ENCODE peak calls at places on chromosome 22, in nine cellular contexts. One of them, this sample, is unnamed.

GRCh38 chr22:45268958-45269844 is 15.5 kb upstream of the UPK3A start:
- DNase-seq in lower leg skin: peak; percentile 97
- DNase-seq in dorsolateral prefrontal cortex: peak; percentile 72
- DNase-seq in endodermal cell: peak; percentile 96
- DNase-seq in fibroblast of mammary gland: peak; percentile 52
- DNase-seq in heart left ventricle: peak; percentile 85
- DNase-seq in CD8-positive, alpha-beta T cell: peak; percentile 97
- DNase-seq in uterus: peak; percentile 83
- DNase-seq in thoracic aorta: no peak
- DNase-seq in this sample: peak; percentile 84

GRCh38 chr22:27405672-27406388 is 395.7 kb downstream of the MN1 start:
- DNase-seq in lower leg skin: no peak
- DNase-seq in dorsolateral prefrontal cortex: peak; percentile 18
- DNase-seq in endodermal cell: peak; percentile 93
- DNase-seq in fibroblast of mammary gland: peak; percentile 50
- DNase-seq in heart left ventricle: peak; percentile 47
- DNase-seq in CD8-positive, alpha-beta T cell: no peak
- DNase-seq in uterus: no peak
- DNase-seq in thoracic aorta: no peak
- DNase-seq in this sample: peak; percentile 53

GRCh38 chr22:23144432-23144831 is 845 bp upstream of the RAB36 start:
- DNase-seq in lower leg skin: no peak
- DNase-seq in dorsolateral prefrontal cortex: no peak
- DNase-seq in endodermal cell: no peak
- DNase-seq in fibroblast of mammary gland: no peak
- DNase-seq in heart left ventricle: no peak
- DNase-seq in CD8-positive, alpha-beta T cell: no peak
- DNase-seq in uterus: no peak
- DNase-seq in thoracic aorta: no peak
- DNase-seq in this sample: no peak

GRCh38 chr22:17777005-17777716 is 2.9 kb upstream of the BID start:
- DNase-seq in lower leg skin: no peak
- DNase-seq in dorsolateral prefrontal cortex: no peak
- DNase-seq in endodermal cell: no peak
- DNase-seq in fibroblast of mammary gland: no peak
- DNase-seq in heart left ventricle: peak; percentile 44
- DNase-seq in CD8-positive, alpha-beta T cell: peak; percentile 72
- DNase-seq in uterus: no peak
- DNase-seq in thoracic aorta: no peak
- DNase-seq in this sample: no peak

GRCh38 chr22:23219787-23220484 is 39.6 kb downstream of the BCR start:
- DNase-seq in lower leg skin: no peak
- DNase-seq in dorsolateral prefrontal cortex: no peak
- DNase-seq in endodermal cell: peak; percentile 82
- DNase-seq in fibroblast of mammary gland: peak; percentile 51
- DNase-seq in heart left ventricle: no peak
- DNase-seq in CD8-positive, alpha-beta T cell: peak; percentile 56
- DNase-seq in uterus: no peak
- DNase-seq in thoracic aorta: no peak
- DNase-seq in this sample: no peak

GRCh38 chr22:22925795-22926358 is 38.3 kb downstream of the IGLL5 start:
- DNase-seq in lower leg skin: no peak
- DNase-seq in dorsolateral prefrontal cortex: no peak
- DNase-seq in endodermal cell: no peak
- DNase-seq in fibroblast of mammary gland: no peak
- DNase-seq in heart left ventricle: no peak
- DNase-seq in CD8-positive, alpha-beta T cell: no peak
- DNase-seq in uterus: no peak
- DNase-seq in thoracic aorta: no peak
- DNase-seq in this sample: no peak

GRCh38 chr22:44365196-44365802 is 52.5 kb upstream of the SHISAL1 start:
- DNase-seq in lower leg skin: peak; percentile 73
- DNase-seq in dorsolateral prefrontal cortex: no peak
- DNase-seq in endodermal cell: peak; percentile 45
- DNase-seq in fibroblast of mammary gland: no peak
- DNase-seq in heart left ventricle: no peak
- DNase-seq in CD8-positive, alpha-beta T cell: no peak
- DNase-seq in uterus: peak; percentile 12
- DNase-seq in thoracic aorta: no peak
- DNase-seq in this sample: no peak

GRCh38 chr22:45418770-45419138 is 5.3 kb downstream of the RIBC2 start:
- DNase-seq in lower leg skin: peak; percentile 60
- DNase-seq in dorsolateral prefrontal cortex: no peak
- DNase-seq in endodermal cell: no peak
- DNase-seq in fibroblast of mammary gland: no peak
- DNase-seq in heart left ventricle: no peak
- DNase-seq in CD8-positive, alpha-beta T cell: no peak
- DNase-seq in uterus: no peak
- DNase-seq in thoracic aorta: no peak
- DNase-seq in this sample: no peak

GRCh38 chr22:19722175-19722914 is 994 bp upstream of the GP1BB start:
- DNase-seq in lower leg skin: no peak
- DNase-seq in dorsolateral prefrontal cortex: no peak
- DNase-seq in endodermal cell: peak; percentile 69
- DNase-seq in fibroblast of mammary gland: no peak
- DNase-seq in heart left ventricle: peak; percentile 62
- DNase-seq in CD8-positive, alpha-beta T cell: no peak
- DNase-seq in uterus: no peak
- DNase-seq in thoracic aorta: no peak
- DNase-seq in this sample: no peak

GRCh38 chr22:29302681-29303465 is 3.6 kb upstream of the GAS2L1 start:
- DNase-seq in lower leg skin: peak; percentile 83
- DNase-seq in dorsolateral prefrontal cortex: no peak
- DNase-seq in endodermal cell: peak; percentile 74
- DNase-seq in fibroblast of mammary gland: no peak
- DNase-seq in heart left ventricle: no peak
- DNase-seq in CD8-positive, alpha-beta T cell: no peak
- DNase-seq in uterus: no peak
- DNase-seq in thoracic aorta: no peak
- DNase-seq in this sample: no peak

GRCh38 chr22:32123657-32124056 is 35.4 kb downstream of the C22orf42 start:
- DNase-seq in lower leg skin: no peak
- DNase-seq in dorsolateral prefrontal cortex: no peak
- DNase-seq in endodermal cell: peak; percentile 92
- DNase-seq in fibroblast of mammary gland: no peak
- DNase-seq in heart left ventricle: no peak
- DNase-seq in CD8-positive, alpha-beta T cell: no peak
- DNase-seq in uterus: no peak
- DNase-seq in thoracic aorta: no peak
- DNase-seq in this sample: no peak
- TF ChIP-seq CTCF in lower leg skin: no peak
- TF ChIP-seq CTCF in dorsolateral prefrontal cortex: no peak
- TF ChIP-seq CTCF in endodermal cell: peak; percentile 72
- TF ChIP-seq CTCF in fibroblast of mammary gland: no peak
- TF ChIP-seq CTCF in heart left ventricle: no peak
- TF ChIP-seq CTCF in CD8-positive, alpha-beta T cell: no peak
- TF ChIP-seq CTCF in uterus: no peak
- TF ChIP-seq CTCF in thoracic aorta: no peak
- TF ChIP-seq CTCF in this sample: peak; percentile 28

GRCh38 chr22:36584666-36585065 is 55.7 kb upstream of the EIF3D start:
- DNase-seq in lower leg skin: no peak
- DNase-seq in dorsolateral prefrontal cortex: no peak
- DNase-seq in endodermal cell: peak; percentile 40
- DNase-seq in fibroblast of mammary gland: no peak
- DNase-seq in heart left ventricle: no peak
- DNase-seq in CD8-positive, alpha-beta T cell: no peak
- DNase-seq in uterus: no peak
- DNase-seq in thoracic aorta: no peak
- DNase-seq in this sample: no peak
- H3K4me3 ChIP-seq in lower leg skin: no peak overlapping the region
- H3K4me3 ChIP-seq in dorsolateral prefrontal cortex: no peak overlapping the region
- H3K4me3 ChIP-seq in endodermal cell: no peak overlapping the region
- H3K4me3 ChIP-seq in fibroblast of mammary gland: no peak overlapping the region
- H3K4me3 ChIP-seq in heart left ventricle: no peak overlapping the region
- H3K4me3 ChIP-seq in CD8-positive, alpha-beta T cell: no peak overlapping the region
- H3K4me3 ChIP-seq in uterus: no peak overlapping the region
- H3K4me3 ChIP-seq in thoracic aorta: no peak overlapping the region
- H3K4me3 ChIP-seq in this sample: no peak overlapping the region

DNA sequence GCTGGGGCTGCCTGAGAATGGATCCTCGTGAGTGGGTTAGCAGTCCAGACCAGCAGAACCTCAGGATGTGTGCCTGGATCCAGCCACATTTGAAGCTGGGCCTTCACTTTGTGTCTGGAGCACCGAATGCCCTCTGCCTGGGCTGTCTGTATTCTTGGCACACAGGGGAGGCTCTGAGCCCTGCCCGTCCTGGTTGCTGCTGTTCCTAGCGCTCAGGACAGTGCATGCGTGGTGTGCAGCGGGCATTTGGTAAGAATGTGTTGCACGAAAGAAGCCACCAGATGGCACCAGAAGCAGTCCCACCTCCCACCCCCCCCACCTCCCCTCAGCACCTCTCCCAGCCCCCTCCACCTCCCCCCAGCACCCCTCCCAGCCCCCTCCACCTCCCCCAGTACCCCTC is 4.1 kb upstream of the MAPK11 start:
- DNase-seq in lower leg skin: no peak
- DNase-seq in dorsolateral prefrontal cortex: peak; percentile 76
- DNase-seq in endodermal cell: peak; percentile 73
- DNase-seq in fibroblast of mammary gland: peak; percentile 62
- DNase-seq in heart left ventricle: peak; percentile 54
- DNase-seq in CD8-positive, alpha-beta T cell: peak; percentile 44
- DNase-seq in uterus: peak; percentile 58
- DNase-seq in thoracic aorta: no peak
- DNase-seq in this sample: peak; percentile 54
- TF ChIP-seq CTCF in lower leg skin: no peak
- TF ChIP-seq CTCF in dorsolateral prefrontal cortex: peak; percentile 41
- TF ChIP-seq CTCF in endodermal cell: peak; percentile 61
- TF ChIP-seq CTCF in fibroblast of mammary gland: peak; percentile 29
- TF ChIP-seq CTCF in heart left ventricle: peak; percentile 24
- TF ChIP-seq CTCF in CD8-positive, alpha-beta T cell: peak; percentile 33
- TF ChIP-seq CTCF in uterus: peak; percentile 29
- TF ChIP-seq CTCF in thoracic aorta: peak; percentile 25
- TF ChIP-seq CTCF in this sample: peak; percentile 48

GRCh38 chr22:42342426-42343135 is 72.1 kb upstream of the TCF20 start:
- DNase-seq in lower leg skin: no peak
- DNase-seq in dorsolateral prefrontal cortex: no peak
- DNase-seq in endodermal cell: no peak
- DNase-seq in fibroblast of mammary gland: no peak
- DNase-seq in heart left ventricle: no peak
- DNase-seq in CD8-positive, alpha-beta T cell: no peak
- DNase-seq in uterus: no peak
- DNase-seq in thoracic aorta: no peak
- DNase-seq in this sample: no peak

GRCh38 chr22:42343551-42344081 is 73.2 kb upstream of the TCF20 start:
- DNase-seq in lower leg skin: no peak
- DNase-seq in dorsolateral prefrontal cortex: no peak
- DNase-seq in endodermal cell: no peak
- DNase-seq in fibroblast of mammary gland: no peak
- DNase-seq in heart left ventricle: no peak
- DNase-seq in CD8-positive, alpha-beta T cell: peak; percentile 22
- DNase-seq in uterus: no peak
- DNase-seq in thoracic aorta: no peak
- DNase-seq in this sample: no peak

GRCh38 chr22:42344391-42344861 is 74.0 kb upstream of the TCF20 start:
- DNase-seq in lower leg skin: no peak
- DNase-seq in dorsolateral prefrontal cortex: peak; percentile 83
- DNase-seq in endodermal cell: peak; percentile 89
- DNase-seq in fibroblast of mammary gland: no peak
- DNase-seq in heart left ventricle: no peak
- DNase-seq in CD8-positive, alpha-beta T cell: no peak
- DNase-seq in uterus: peak; percentile 41
- DNase-seq in thoracic aorta: peak; percentile 14
- DNase-seq in this sample: peak; percentile 53

GRCh38 chr22:42341779-42342178 is 71.3 kb upstream of the TCF20 start:
- DNase-seq in lower leg skin: no peak
- DNase-seq in dorsolateral prefrontal cortex: no peak
- DNase-seq in endodermal cell: no peak
- DNase-seq in fibroblast of mammary gland: no peak
- DNase-seq in heart left ventricle: no peak
- DNase-seq in CD8-positive, alpha-beta T cell: no peak
- DNase-seq in uterus: no peak
- DNase-seq in thoracic aorta: no peak
- DNase-seq in this sample: no peak

GRCh38 chr22:42343136-42343484 is 72.7 kb upstream of the TCF20 start:
- DNase-seq in lower leg skin: no peak
- DNase-seq in dorsolateral prefrontal cortex: no peak
- DNase-seq in endodermal cell: no peak
- DNase-seq in fibroblast of mammary gland: no peak
- DNase-seq in heart left ventricle: no peak
- DNase-seq in CD8-positive, alpha-beta T cell: no peak
- DNase-seq in uterus: no peak
- DNase-seq in thoracic aorta: no peak
- DNase-seq in this sample: no peak
- H3K4me3 ChIP-seq in lower leg skin: no peak overlapping the region
- H3K4me3 ChIP-seq in dorsolateral prefrontal cortex: peak overlapping the region; percentile 63
- H3K4me3 ChIP-seq in endodermal cell: peak overlapping the region; percentile 78
- H3K4me3 ChIP-seq in fibroblast of mammary gland: no peak overlapping the region
- H3K4me3 ChIP-seq in heart left ventricle: peak overlapping the region; percentile 50
- H3K4me3 ChIP-seq in CD8-positive, alpha-beta T cell: peak overlapping the region; percentile 45
- H3K4me3 ChIP-seq in uterus: peak overlapping the region; percentile 42
- H3K4me3 ChIP-seq in thoracic aorta: peak overlapping the region; percentile 65
- H3K4me3 ChIP-seq in this sample: peak overlapping the region; percentile 59

This sample was measured in left ventricle myocardium inferior.